ENCODE peak calls at places on chromosomes 11 and 22, in five cellular contexts. One of them, this sample, is unnamed.

GRCh38 chr22:42160830-42161696 is 30.5 kb upstream of the CYP2D6 start:
- DNase-seq in frontal cortex: no peak
- DNase-seq in T-cell: no peak
- DNase-seq in activated CD4-positive, alpha-beta T cell treated with anti-CD3 and anti-CD28 coated beads, Interleukin-2, amount 50 U/mL, for 24 hours: no peak
- DNase-seq in nephron progenitor cell: no peak
- DNase-seq in this sample: no peak

GRCh38 chr11:121566279-121567168 is 113.8 kb upstream of the SORL1-AS1 start:
- DNase-seq in frontal cortex: no peak
- DNase-seq in activated CD4-positive, alpha-beta T cell treated with anti-CD3 and anti-CD28 coated beads, Interleukin-2, amount 50 U/mL, for 24 hours: no peak
- DNase-seq in nephron progenitor cell: no peak
- DNase-seq in T-cell: no peak
- DNase-seq in this sample: no peak

GRCh38 chr11:47412152-47412746 is 3.9 kb downstream of the SLC39A13 start:
- DNase-seq in T-cell: no peak
- DNase-seq in activated CD4-positive, alpha-beta T cell treated with anti-CD3 and anti-CD28 coated beads, Interleukin-2, amount 50 U/mL, for 24 hours: no peak
- DNase-seq in frontal cortex: no peak
- DNase-seq in nephron progenitor cell: peak; percentile 78
- DNase-seq in this sample: no peak

GRCh38 chr11:61930936-61931335 is 13.6 kb upstream of the RAB3IL1 start:
- DNase-seq in T-cell: no peak
- DNase-seq in activated CD4-positive, alpha-beta T cell treated with anti-CD3 and anti-CD28 coated beads, Interleukin-2, amount 50 U/mL, for 24 hours: no peak
- DNase-seq in frontal cortex: no peak
- DNase-seq in nephron progenitor cell: no peak
- DNase-seq in this sample: no peak

GRCh38 chr11:65133724-65134123 is 595 bp downstream of the SYVN1 start:
- DNase-seq in nephron progenitor cell: no peak
- DNase-seq in frontal cortex: peak; percentile 21
- DNase-seq in activated CD4-positive, alpha-beta T cell treated with anti-CD3 and anti-CD28 coated beads, Interleukin-2, amount 50 U/mL, for 24 hours: no peak
- DNase-seq in T-cell: no peak
- DNase-seq in this sample: no peak

GRCh38 chr11:20448838-20449237 is 61.3 kb downstream of the PRMT3 start:
- DNase-seq in T-cell: no peak
- DNase-seq in activated CD4-positive, alpha-beta T cell treated with anti-CD3 and anti-CD28 coated beads, Interleukin-2, amount 50 U/mL, for 24 hours: no peak
- DNase-seq in frontal cortex: no peak
- DNase-seq in nephron progenitor cell: no peak
- DNase-seq in this sample: no peak

GRCh38 chr11:35274909-35275807 is 136.2 kb downstream of the CD44 start:
- DNase-seq in activated CD4-positive, alpha-beta T cell treated with anti-CD3 and anti-CD28 coated beads, Interleukin-2, amount 50 U/mL, for 24 hours: no peak
- DNase-seq in nephron progenitor cell: no peak
- DNase-seq in frontal cortex: no peak
- DNase-seq in T-cell: no peak
- DNase-seq in this sample: no peak

GRCh38 chr11:69465236-69466000 is 16.0 kb upstream of the LINC01488 start:
- DNase-seq in frontal cortex: no peak
- DNase-seq in T-cell: no peak
- DNase-seq in activated CD4-positive, alpha-beta T cell treated with anti-CD3 and anti-CD28 coated beads, Interleukin-2, amount 50 U/mL, for 24 hours: no peak
- DNase-seq in nephron progenitor cell: no peak
- DNase-seq in this sample: no peak

GRCh38 chr11:83641511-83641910 is 355.3 kb upstream of the CCDC90B start:
- DNase-seq in T-cell: no peak
- DNase-seq in nephron progenitor cell: no peak
- DNase-seq in frontal cortex: no peak
- DNase-seq in activated CD4-positive, alpha-beta T cell treated with anti-CD3 and anti-CD28 coated beads, Interleukin-2, amount 50 U/mL, for 24 hours: no peak
- DNase-seq in this sample: no peak

GRCh38 chr11:120224872-120225371 is 14.1 kb downstream of the OAF start:
- DNase-seq in nephron progenitor cell: no peak
- DNase-seq in T-cell: no peak
- DNase-seq in activated CD4-positive, alpha-beta T cell treated with anti-CD3 and anti-CD28 coated beads, Interleukin-2, amount 50 U/mL, for 24 hours: no peak
- DNase-seq in frontal cortex: no peak
- DNase-seq in this sample: no peak

GRCh38 chr22:49850959-49851815 is 2.5 kb upstream of the ZBED4 start:
- DNase-seq in nephron progenitor cell: no peak
- DNase-seq in activated CD4-positive, alpha-beta T cell treated with anti-CD3 and anti-CD28 coated beads, Interleukin-2, amount 50 U/mL, for 24 hours: no peak
- DNase-seq in frontal cortex: no peak
- DNase-seq in T-cell: no peak
- DNase-seq in this sample: no peak

GRCh38 chr11:118171274-118172062 is 5.0 kb downstream of the SCN2B start:
- DNase-seq in activated CD4-positive, alpha-beta T cell treated with anti-CD3 and anti-CD28 coated beads, Interleukin-2, amount 50 U/mL, for 24 hours: peak; percentile 56
- DNase-seq in frontal cortex: peak; percentile 74
- DNase-seq in nephron progenitor cell: peak; percentile 86
- DNase-seq in T-cell: peak; percentile 65
- DNase-seq in this sample: peak; percentile 58

GRCh38 chr11:130474637-130475400 is 26.4 kb downstream of the ADAMTS15 start:
- DNase-seq in frontal cortex: no peak
- DNase-seq in activated CD4-positive, alpha-beta T cell treated with anti-CD3 and anti-CD28 coated beads, Interleukin-2, amount 50 U/mL, for 24 hours: no peak
- DNase-seq in nephron progenitor cell: no peak
- DNase-seq in T-cell: no peak
- DNase-seq in this sample: no peak

GRCh38 chr11:118841469-118842222 is 42.0 kb upstream of the CXCR5 start:
- DNase-seq in nephron progenitor cell: no peak
- DNase-seq in frontal cortex: no peak
- DNase-seq in T-cell: peak; percentile 23
- DNase-seq in activated CD4-positive, alpha-beta T cell treated with anti-CD3 and anti-CD28 coated beads, Interleukin-2, amount 50 U/mL, for 24 hours: peak; percentile 23
- DNase-seq in this sample: no peak

GRCh38 chr11:2540521-2541320 is 95.9 kb downstream of the KCNQ1 start:
- DNase-seq in T-cell: no peak
- DNase-seq in nephron progenitor cell: no peak
- DNase-seq in frontal cortex: no peak
- DNase-seq in activated CD4-positive, alpha-beta T cell treated with anti-CD3 and anti-CD28 coated beads, Interleukin-2, amount 50 U/mL, for 24 hours: no peak
- DNase-seq in this sample: no peak

GRCh38 chr11:129637473-129637872 is 178.2 kb upstream of the TMEM45B start:
- DNase-seq in activated CD4-positive, alpha-beta T cell treated with anti-CD3 and anti-CD28 coated beads, Interleukin-2, amount 50 U/mL, for 24 hours: no peak
- DNase-seq in frontal cortex: no peak
- DNase-seq in T-cell: no peak
- DNase-seq in nephron progenitor cell: no peak
- DNase-seq in this sample: no peak

GRCh38 chr11:19368726-19369364 is 128.1 kb upstream of the E2F8 start:
- DNase-seq in nephron progenitor cell: no peak
- DNase-seq in activated CD4-positive, alpha-beta T cell treated with anti-CD3 and anti-CD28 coated beads, Interleukin-2, amount 50 U/mL, for 24 hours: no peak
- DNase-seq in frontal cortex: no peak
- DNase-seq in T-cell: no peak
- DNase-seq in this sample: no peak

GRCh38 chr11:8093931-8094575 is 13.0 kb downstream of the TUB start:
- DNase-seq in T-cell: no peak
- DNase-seq in frontal cortex: no peak
- DNase-seq in nephron progenitor cell: no peak
- DNase-seq in activated CD4-positive, alpha-beta T cell treated with anti-CD3 and anti-CD28 coated beads, Interleukin-2, amount 50 U/mL, for 24 hours: no peak
- DNase-seq in this sample: no peak

GRCh38 chr11:113778111-113778910 is 1.3 kb upstream of the CLDN25 start:
- DNase-seq in nephron progenitor cell: no peak
- DNase-seq in T-cell: no peak
- DNase-seq in frontal cortex: no peak
- DNase-seq in activated CD4-positive, alpha-beta T cell treated with anti-CD3 and anti-CD28 coated beads, Interleukin-2, amount 50 U/mL, for 24 hours: no peak
- DNase-seq in this sample: no peak

GRCh38 chr11:76459299-76459698 is 14.5 kb downstream of the EMSY start:
- DNase-seq in activated CD4-positive, alpha-beta T cell treated with anti-CD3 and anti-CD28 coated beads, Interleukin-2, amount 50 U/mL, for 24 hours: no peak
- DNase-seq in frontal cortex: no peak
- DNase-seq in nephron progenitor cell: no peak
- DNase-seq in T-cell: no peak
- DNase-seq in this sample: no peak

GRCh38 chr11:17763703-17764102 is 29.1 kb downstream of the KCNC1 start:
- DNase-seq in T-cell: no peak
- DNase-seq in frontal cortex: no peak
- DNase-seq in activated CD4-positive, alpha-beta T cell treated with anti-CD3 and anti-CD28 coated beads, Interleukin-2, amount 50 U/mL, for 24 hours: no peak
- DNase-seq in nephron progenitor cell: no peak
- DNase-seq in this sample: no peak

GRCh38 chr11:27558401-27558800 is 51.8 kb upstream of the LIN7C start:
- DNase-seq in frontal cortex: no peak
- DNase-seq in activated CD4-positive, alpha-beta T cell treated with anti-CD3 and anti-CD28 coated beads, Interleukin-2, amount 50 U/mL, for 24 hours: no peak
- DNase-seq in T-cell: no peak
- DNase-seq in nephron progenitor cell: no peak
- DNase-seq in this sample: no peak

GRCh38 chr22:25407226-25407858 is 157.1 kb upstream of the GRK3 start:
- DNase-seq in nephron progenitor cell: no peak
- DNase-seq in activated CD4-positive, alpha-beta T cell treated with anti-CD3 and anti-CD28 coated beads, Interleukin-2, amount 50 U/mL, for 24 hours: no peak
- DNase-seq in T-cell: no peak
- DNase-seq in frontal cortex: no peak
- DNase-seq in this sample: no peak

GRCh38 chr22:22201925-22202343 is 42.7 kb upstream of the VPREB1 start:
- DNase-seq in frontal cortex: no peak
- DNase-seq in T-cell: no peak
- DNase-seq in nephron progenitor cell: no peak
- DNase-seq in activated CD4-positive, alpha-beta T cell treated with anti-CD3 and anti-CD28 coated beads, Interleukin-2, amount 50 U/mL, for 24 hours: no peak
- DNase-seq in this sample: no peak

GRCh38 chr11:2190670-2191471 is 19.3 kb upstream of the TH start:
- DNase-seq in frontal cortex: no peak
- DNase-seq in T-cell: no peak
- DNase-seq in activated CD4-positive, alpha-beta T cell treated with anti-CD3 and anti-CD28 coated beads, Interleukin-2, amount 50 U/mL, for 24 hours: no peak
- DNase-seq in nephron progenitor cell: no peak
- DNase-seq in this sample: no peak

GRCh38 chr11:82902086-82902485 is 550 bp downstream of the DDIAS start:
- DNase-seq in frontal cortex: no peak
- DNase-seq in activated CD4-positive, alpha-beta T cell treated with anti-CD3 and anti-CD28 coated beads, Interleukin-2, amount 50 U/mL, for 24 hours: no peak
- DNase-seq in T-cell: no peak
- DNase-seq in nephron progenitor cell: peak; percentile 12
- DNase-seq in this sample: no peak

GRCh38 chr11:15852179-15852578 is 504.2 kb downstream of the SOX6 start:
- DNase-seq in activated CD4-positive, alpha-beta T cell treated with anti-CD3 and anti-CD28 coated beads, Interleukin-2, amount 50 U/mL, for 24 hours: no peak
- DNase-seq in nephron progenitor cell: peak; percentile 16
- DNase-seq in frontal cortex: no peak
- DNase-seq in T-cell: no peak
- DNase-seq in this sample: no peak

GRCh38 chr11:8079111-8079675 is 1.8 kb upstream of the TUB start:
- DNase-seq in nephron progenitor cell: no peak
- DNase-seq in frontal cortex: no peak
- DNase-seq in activated CD4-positive, alpha-beta T cell treated with anti-CD3 and anti-CD28 coated beads, Interleukin-2, amount 50 U/mL, for 24 hours: no peak
- DNase-seq in T-cell: no peak
- DNase-seq in this sample: no peak

GRCh38 chr22:39462443-39463147 is 5.8 kb downstream of the MGAT3 start:
- DNase-seq in T-cell: no peak
- DNase-seq in activated CD4-positive, alpha-beta T cell treated with anti-CD3 and anti-CD28 coated beads, Interleukin-2, amount 50 U/mL, for 24 hours: no peak
- DNase-seq in frontal cortex: no peak
- DNase-seq in nephron progenitor cell: peak; percentile 43
- DNase-seq in this sample: no peak

GRCh38 chr11:57340228-57340627 is 2.1 kb downstream of the P2RX3 start:
- DNase-seq in T-cell: no peak
- DNase-seq in nephron progenitor cell: peak; percentile 81
- DNase-seq in frontal cortex: no peak
- DNase-seq in activated CD4-positive, alpha-beta T cell treated with anti-CD3 and anti-CD28 coated beads, Interleukin-2, amount 50 U/mL, for 24 hours: no peak
- DNase-seq in this sample: no peak

GRCh38 chr22:49015459-49015858 is 812.2 kb downstream of the BRD1 start:
- DNase-seq in T-cell: no peak
- DNase-seq in frontal cortex: no peak
- DNase-seq in nephron progenitor cell: no peak
- DNase-seq in activated CD4-positive, alpha-beta T cell treated with anti-CD3 and anti-CD28 coated beads, Interleukin-2, amount 50 U/mL, for 24 hours: no peak
- DNase-seq in this sample: peak; percentile 14

This sample was measured in mesothelial cell of epicardium.